ENCODE peak calls at places on chromosomes 16 and 17, in four cellular contexts. F, U, L and V are unnamed samples.

GRCh38 chr17:40909351-40909750 is 24.3 kb upstream of the KRT20 start:
- DNase-seq in U (peak; percentile 37), F (peak; percentile 21), L (peak; percentile 98), V (peak; percentile 91)

GRCh38 chr16:10552998-10553491 is 27.4 kb downstream of the EMP2 start:
- DNase-seq in L (no peak), U (peak; percentile 31), F (peak; percentile 85), V (no peak)

GRCh38 chr16:75229172-75230031 is 10.6 kb downstream of the CTRB1 start:
- DNase-seq in F (no peak), U (no peak), L (no peak), V (no peak)

GRCh38 chr16:89319883-89320716 is 102.6 kb downstream of the ZNF778 start:
- DNase-seq in U (no peak), F (peak; percentile 66), L (peak; percentile 85), V (peak; percentile 87)

GRCh38 chr16:67302882-67303434 is 23.6 kb downstream of the KCTD19 start:
- DNase-seq in F (no peak), U (no peak), L (no peak), V (no peak)

GRCh38 chr16:84479716-84480450 is 24.6 kb downstream of the MEAK7 start:
- DNase-seq in F (no peak), L (no peak), U (no peak), V (no peak)

GRCh38 chr17:57648720-57649119 is 96.4 kb downstream of the CCDC182 start:
- DNase-seq in L (no peak), U (no peak), F (no peak), V (no peak)

GRCh38 chr17:32992360-32993033 is 850 bp downstream of the SPACA3 start:
- DNase-seq in L (no peak), U (no peak), F (no peak), V (no peak)

GRCh38 chr17:2266045-2266864 is 37.3 kb downstream of the SMG6 start:
- DNase-seq in U (no peak), L (no peak), F (no peak), V (no peak)

GRCh38 chr16:87057291-87057881 is 259.8 kb downstream of the C16orf95 start:
- DNase-seq in U (no peak), L (no peak), F (no peak), V (no peak)

GRCh38 chr16:69286941-69287713 is 24.0 kb upstream of the VPS4A start:
- DNase-seq in U (no peak), L (peak; percentile 78), F (peak; percentile 22), V (peak; percentile 49)

GRCh38 chr17:59859444-59860025 is 33.2 kb downstream of the TUBD1 start:
- DNase-seq in L (peak; percentile 78), F (no peak), U (no peak), V (no peak)

GRCh38 chr16:71709231-71709781 is 15.2 kb downstream of the PHLPP2 start:
- DNase-seq in F (no peak), L (peak; percentile 32), U (no peak), V (peak; percentile 54)

GRCh38 chr16:85798901-85799496 is 345 bp downstream of the EMC8 start:
- DNase-seq in F (peak; percentile 60), L (peak; percentile 28), U (no peak), V (no peak)

GRCh38 chr17:2058521-2059124 is 3.7 kb downstream of the HIC1 start:
- DNase-seq in U (peak; percentile 72), L (peak; percentile 76), F (peak; percentile 84), V (no peak)

GRCh38 chr17:17364338-17364667 is 61.1 kb downstream of the NT5M start:
- DNase-seq in L (no peak), F (no peak), U (no peak), V (no peak)

GRCh38 chr17:16507918-16508533 is 16.0 kb upstream of the LRRC75A start:
- DNase-seq in L (peak; percentile 17), F (no peak), U (no peak), V (peak; percentile 23)

GRCh38 chr17:33983824-33984574 is 271.1 kb upstream of the CCL2 start:
- DNase-seq in F (no peak), U (no peak), L (no peak), V (no peak)

GRCh38 chr16:20944861-20945390 is 44.4 kb downstream of the LYRM1 start:
- DNase-seq in U (no peak), L (peak; percentile 16), F (no peak), V (no peak)

GRCh38 chr17:75919611-75920010 is 14.9 kb upstream of the MRPL38 start:
- DNase-seq in L (no peak), U (no peak), F (no peak), V (no peak)

GRCh38 chr16:88197481-88198456 is 185.0 kb upstream of the ZNF469 start:
- DNase-seq in F (no peak), U (no peak), L (peak; percentile 31), V (no peak)

GRCh38 chr17:82213251-82214011 is 789 bp upstream of the CCDC57 start:
- DNase-seq in F (no peak), L (peak; percentile 89), U (no peak), V (peak; percentile 86)